ENCODE peak calls at places on chromosomes 11 and 22, in six cellular contexts. Q is CD4-positive, alpha-beta T cell; L is dorsolateral prefrontal cortex; S is PC-9; X is fibroblast of mammary gland; T is GM10248. J is an unnamed sample.

GRCh38 chr11:69253028-69253427 is 40.9 kb upstream of the MYEOV start:
- DNase-seq in Q (no peak), L (no peak), S (peak; percentile 61), X (peak; percentile 80), T (no peak), J (no peak)

GRCh38 chr22:49964493-49965290 is 4.1 kb downstream of the PIM3 start:
- DNase-seq in Q (peak; percentile 2), L (peak; percentile 33), S (no peak), X (no peak), T (no peak), J (peak; percentile 78)

GRCh38 chr11:57568330-57568766 is 876 bp upstream of the UBE2L6 start:
- DNase-seq in Q (no peak), L (no peak), S (peak; percentile 47), X (peak; percentile 80), T (peak; percentile 86), J (no peak)

GRCh38 chr11:76047766-76048165 is 158.5 kb downstream of the WNT11 start:
- DNase-seq in Q (no peak), L (no peak), S (no peak), X (no peak), T (no peak), J (no peak)

GRCh38 chr22:19605508-19606331 is 81.5 kb upstream of the CLDN5 start:
- DNase-seq in Q (no peak), L (no peak), S (no peak), X (no peak), T (no peak), J (no peak)

GRCh38 chr11:102289510-102290078 is 27.7 kb upstream of the BIRC3 start:
- DNase-seq in Q (no peak), L (no peak), S (peak; percentile 28), X (no peak), T (no peak), J (no peak)

GRCh38 chr11:69647761-69648497 is 7.0 kb downstream of the CCND1 start:
- DNase-seq in Q (no peak), L (no peak), S (no peak), X (no peak), T (no peak), J (peak; percentile 76)

GRCh38 chr11:35682230-35683195 is 19.9 kb downstream of the TRIM44 start:
- DNase-seq in Q (no peak), L (no peak), S (no peak), X (peak; percentile 40), T (no peak), J (no peak)

GRCh38 chr11:62132188-62132587 is 8.4 kb downstream of the INCENP start:
- DNase-seq in Q (no peak), L (no peak), S (peak; percentile 49), X (no peak), T (no peak), J (no peak)

GRCh38 chr11:120335596-120335927 is 651 bp upstream of the ARHGEF12 start:
- DNase-seq in Q (no peak), L (no peak), S (no peak), X (no peak), T (peak; percentile 59), J (no peak)

GRCh38 chr11:46117842-46118241 is 3.4 kb downstream of the PHF21A start:
- DNase-seq in Q (no peak), L (no peak), S (no peak), X (no peak), T (no peak), J (no peak)
- TF ChIP-seq CTCF in Q (peak; percentile 20), L (no peak), S (peak; percentile 43), X (peak; percentile 46), T (peak; percentile 51), J (no peak)

GRCh38 chr11:47551086-47551485 is 1.8 kb downstream of the CELF1 start:
- DNase-seq in Q (no peak), L (no peak), S (no peak), X (peak; percentile 58), T (peak; percentile 53), J (no peak)
- TF ChIP-seq CTCF in Q (peak; percentile 20), L (no peak), S (peak; percentile 48), X (peak; percentile 51), T (peak; percentile 22), J (no peak)

GRCh38 chr11:117238221-117238620 is 5.8 kb downstream of the RNF214 start:
- DNase-seq in Q (no peak), L (no peak), S (no peak), X (no peak), T (no peak), J (no peak)

DNA sequence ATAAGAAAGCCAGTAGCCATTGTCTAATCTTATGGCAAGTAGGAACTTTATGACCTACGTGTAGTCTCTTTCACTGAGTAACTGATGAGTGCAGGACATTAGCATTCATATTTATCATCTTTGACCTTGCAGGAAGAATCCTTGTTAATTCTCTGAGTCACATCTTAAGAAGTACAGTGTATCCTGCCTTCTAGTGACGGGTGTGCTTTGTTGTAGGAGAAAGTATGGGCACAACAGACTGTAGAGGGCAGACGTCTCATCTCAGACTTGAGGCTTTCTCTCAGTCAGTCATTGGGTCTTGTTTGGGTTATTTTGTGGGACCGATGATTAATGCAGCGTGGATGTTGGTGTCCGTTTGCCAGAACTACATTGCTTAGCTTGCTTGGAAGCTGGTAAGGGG is 6.8 kb downstream of the RNF214 start:
- DNase-seq in Q (no peak), L (no peak), S (no peak), X (peak; percentile 98), T (no peak), J (no peak)
- TF ChIP-seq CTCF in Q (no peak), L (peak; percentile 12), S (no peak), X (peak; percentile 79), T (no peak), J (no peak)

GRCh38 chr22:21865041-21865440 is 2.4 kb downstream of the MAPK1 start:
- DNase-seq in Q (no peak), L (no peak), S (no peak), X (peak; percentile 91), T (no peak), J (no peak)

GRCh38 chr22:21866821-21867527 is 471 bp downstream of the MAPK1 start:
- DNase-seq in Q (no peak), L (no peak), S (no peak), X (no peak), T (no peak), J (no peak)

GRCh38 chr22:21868651-21869050 is 1.2 kb upstream of the MAPK1 start:
- DNase-seq in Q (no peak), L (no peak), S (no peak), X (no peak), T (no peak), J (no peak)

GRCh38 chr22:21862386-21863242 is 4.8 kb downstream of the MAPK1 start:
- DNase-seq in Q (no peak), L (no peak), S (no peak), X (no peak), T (no peak), J (no peak)

DNA sequence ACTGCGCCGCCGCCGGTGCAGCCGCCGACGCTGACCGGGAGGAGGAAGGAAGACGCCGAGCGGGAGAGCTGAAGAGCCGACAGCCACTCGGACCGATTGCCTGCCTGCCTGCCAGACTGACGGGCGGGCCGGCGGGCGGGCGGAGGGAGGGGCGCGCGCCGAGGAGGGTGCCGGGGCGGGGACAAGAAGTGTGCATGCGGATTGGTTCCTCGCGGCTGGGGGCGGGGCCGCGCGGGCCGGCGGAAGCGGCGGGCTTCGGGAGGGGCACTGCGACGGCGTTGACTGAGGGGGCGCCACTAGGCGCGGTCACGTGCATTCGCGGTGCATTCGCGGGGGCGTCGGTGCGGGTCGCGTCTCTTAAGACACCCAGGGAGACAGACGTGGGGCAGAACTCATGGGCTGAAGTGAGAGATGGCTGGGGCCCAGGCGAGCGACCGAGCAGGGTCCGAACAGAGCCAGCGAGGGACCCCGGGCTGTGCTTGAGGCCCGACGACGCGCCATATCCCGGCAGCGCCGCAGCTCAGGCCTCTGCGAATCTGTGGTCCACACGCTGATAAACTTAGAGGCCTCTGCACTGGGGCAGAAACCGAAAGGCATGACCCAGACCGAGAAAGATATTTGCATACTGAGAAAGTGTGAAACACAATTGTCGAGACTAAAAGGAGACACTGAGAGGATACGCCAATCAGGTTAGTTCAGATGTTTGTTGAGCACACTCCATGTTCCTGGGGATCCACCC is at the start of gene MAPK1:
- DNase-seq in Q (peak; percentile 87), L (peak; percentile 95), S (peak; percentile 66), X (peak; percentile 78), T (peak; percentile 93), J (peak; percentile 98)
- TF ChIP-seq CTCF in Q (peak; percentile 52), L (peak; percentile 68), S (no peak), X (no peak), T (peak; percentile 6), J (peak; percentile 64)

GRCh38 chr11:117072517-117073218 is 25.6 kb downstream of the SIK3 start:
- DNase-seq in Q (no peak), L (no peak), S (peak; percentile 98), X (peak; percentile 96), T (peak; percentile 36), J (no peak)

GRCh38 chr11:117068303-117068860 is 29.8 kb downstream of the SIK3 start:
- DNase-seq in Q (no peak), L (no peak), S (no peak), X (no peak), T (no peak), J (no peak)

GRCh38 chr11:117066959-117067358 is 31.3 kb downstream of the SIK3 start:
- DNase-seq in Q (no peak), L (no peak), S (no peak), X (no peak), T (no peak), J (no peak)

GRCh38 chr11:117071344-117071787 is 26.9 kb downstream of the SIK3 start:
- DNase-seq in Q (no peak), L (no peak), S (peak; percentile 82), X (peak; percentile 25), T (no peak), J (no peak)

GRCh38 chr11:117070016-117070415 is 28.2 kb downstream of the SIK3 start:
- DNase-seq in Q (no peak), L (no peak), S (peak; percentile 88), X (peak; percentile 31), T (no peak), J (no peak)
- TF ChIP-seq CTCF in Q (no peak), L (no peak), S (no peak), X (no peak), T (no peak), J (no peak)

DNA sequence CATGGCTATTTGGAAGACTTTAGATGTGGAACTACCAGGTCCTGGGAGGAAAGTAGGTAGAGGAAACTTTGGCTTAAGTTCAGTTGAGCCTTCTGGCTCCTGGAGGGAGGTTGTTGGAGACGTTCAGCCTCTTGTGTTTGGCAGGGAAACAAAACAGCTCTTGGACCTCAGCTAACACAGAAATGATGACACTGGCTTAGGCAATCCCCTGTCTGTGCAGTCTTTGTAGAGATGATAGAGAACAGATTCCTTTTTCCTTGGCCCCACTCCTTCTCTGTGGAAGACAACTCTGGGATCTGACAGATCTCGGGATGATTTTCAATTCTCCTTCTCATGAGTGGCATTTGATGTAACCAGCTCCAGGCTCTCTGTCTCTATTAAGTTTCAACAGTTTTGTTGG is 428.5 kb downstream of the TMEM135 start:
- DNase-seq in Q (no peak), L (no peak), S (no peak), X (peak; percentile 56), T (no peak), J (no peak)
- TF ChIP-seq CTCF in Q (no peak), L (no peak), S (no peak), X (no peak), T (no peak), J (no peak)

GRCh38 chr11:133911169-133911568 is 45.6 kb downstream of the IGSF9B start:
- DNase-seq in Q (no peak), L (no peak), S (no peak), X (no peak), T (no peak), J (no peak)
- TF ChIP-seq CTCF in Q (no peak), L (no peak), S (peak; percentile 16), X (no peak), T (no peak), J (no peak)

J was measured in spleen.